ENCODE peak calls at places on chromosome 3, in nine cellular contexts. H is cardiac muscle cell, Z is progenitor cell of endocrine pancreas, T is lung, L is lower leg skin, P is coronary artery, R is HFFc6, M is endothelial cell, J is GM12865. Y is an unnamed sample.

GRCh38 chr3:21705769-21706168 is 45.2 kb downstream of the ZNF385D start:
- DNase-seq in M (no peak), J (no peak), P (peak), T (peak), Z (no peak), L (peak), R (peak), H (no peak), Y (no peak)

GRCh38 chr3:186042036-186042435 is 66.9 kb downstream of the ETV5 start:
- DNase-seq in H (no peak), P (no peak), R (no peak), M (no peak), Z (no peak), J (no peak), L (no peak), T (no peak), Y (no peak)

GRCh38 chr3:123642182-123642956 is 57.5 kb upstream of the HACD2 start:
- DNase-seq in J (peak), R (peak), M (peak), P (peak), Z (peak), H (peak), T (peak), L (peak), Y (peak)

GRCh38 chr3:13325892-13326443 is 94.2 kb downstream of the NUP210 start:
- DNase-seq in R (no peak), Z (no peak), M (no peak), L (no peak), T (no peak), H (no peak), J (no peak), P (no peak), Y (no peak)

GRCh38 chr3:8529197-8529637 is 27.6 kb downstream of the LMCD1 start:
- DNase-seq in P (no peak), R (peak), Z (no peak), T (no peak), L (no peak), H (no peak), M (no peak), J (no peak), Y (no peak)

GRCh38 chr3:20930034-20930433 is 744.0 kb upstream of the SGO1 start:
- DNase-seq in P (no peak), H (peak), Z (no peak), R (peak), M (peak), T (no peak), J (peak), L (no peak), Y (no peak)

GRCh38 chr3:138300657-138301056 is 29.0 kb downstream of the NME9 start:
- DNase-seq in L (no peak), P (no peak), R (no peak), J (no peak), M (no peak), T (no peak), Z (no peak), H (no peak), Y (no peak)

GRCh38 chr3:10508235-10508618 is 2.8 kb upstream of the ATP2B2 start:
- DNase-seq in J (no peak), T (no peak), M (no peak), H (no peak), L (no peak), Z (no peak), R (no peak), P (no peak), Y (no peak)

GRCh38 chr3:113552851-113553250 is 20.5 kb downstream of the SIDT1 start:
- DNase-seq in L (no peak), M (no peak), J (peak), P (no peak), H (no peak), T (no peak), R (no peak), Z (no peak), Y (peak)

GRCh38 chr3:8052599-8053185 is 448.9 kb upstream of the LMCD1 start:
- DNase-seq in L (no peak), Z (no peak), R (no peak), T (no peak), M (no peak), P (no peak), J (no peak), H (no peak), Y (no peak)

GRCh38 chr3:190076601-190077444 is 43.9 kb downstream of the P3H2 start:
- DNase-seq in H (peak), P (peak), R (peak), M (no peak), J (no peak), T (peak), Z (no peak), L (no peak), Y (no peak)

GRCh38 chr3:194874783-194875182 is 189.1 kb downstream of the FAM43A start:
- DNase-seq in M (no peak), T (no peak), R (no peak), P (no peak), H (no peak), J (no peak), L (no peak), Z (no peak), Y (no peak)

GRCh38 chr3:48756640-48757039 is 39.6 kb upstream of the IP6K2 start:
- DNase-seq in M (no peak), J (no peak), R (no peak), L (no peak), Z (no peak), P (no peak), H (no peak), T (no peak), Y (no peak)

GRCh38 chr3:193782747-193783146 is 189.7 kb downstream of the OPA1 start:
- DNase-seq in M (no peak), R (no peak), J (no peak), P (no peak), T (no peak), L (no peak), Z (no peak), H (no peak), Y (no peak)

GRCh38 chr3:193782280-193782654 is 189.3 kb downstream of the OPA1 start:
- DNase-seq in M (no peak), Z (peak), H (peak), P (no peak), T (peak), R (no peak), L (no peak), J (no peak), Y (no peak)

GRCh38 chr3:193780371-193780770 is 187.4 kb downstream of the OPA1 start:
- DNase-seq in Z (no peak), R (no peak), P (no peak), J (no peak), T (no peak), M (no peak), H (no peak), L (no peak), Y (no peak)

GRCh38 chr3:193779933-193780332 is 186.9 kb downstream of the OPA1 start:
- DNase-seq in T (no peak), J (no peak), M (no peak), P (no peak), H (no peak), L (no peak), Z (no peak), R (no peak), Y (no peak)

DNA sequence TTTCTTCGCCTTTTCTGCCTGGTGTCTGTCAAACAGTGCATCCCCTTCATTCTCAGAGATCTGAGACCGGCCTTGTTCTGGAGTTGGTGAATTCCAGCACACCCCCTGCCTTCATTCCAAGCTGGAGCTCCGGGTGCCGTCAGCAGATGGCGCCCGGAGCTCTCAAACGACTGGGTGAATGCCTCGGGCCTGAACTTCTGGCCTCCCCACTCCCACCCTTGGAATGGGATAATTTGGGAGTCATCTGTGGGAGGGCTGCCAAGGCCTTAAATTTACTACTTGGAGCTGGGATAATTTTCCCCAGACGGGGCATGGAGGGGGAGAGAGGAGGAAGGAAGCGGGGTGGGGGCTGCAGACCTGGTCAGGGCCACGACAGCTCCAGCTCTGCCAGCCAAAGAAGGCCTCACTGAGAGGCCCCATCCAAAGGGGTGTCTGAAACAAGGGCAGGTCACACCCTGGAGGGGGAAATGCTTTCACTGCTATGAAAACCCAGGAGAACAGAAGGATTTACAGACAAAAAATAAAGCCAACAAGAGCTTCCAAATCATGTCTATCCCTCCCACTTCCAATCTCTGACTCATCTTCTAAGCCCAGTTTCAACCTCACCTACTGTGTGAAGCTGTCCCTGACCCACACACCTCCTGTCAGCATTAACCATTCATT is 187.9 kb downstream of the OPA1 start:
- DNase-seq in L (peak), R (peak), T (peak), P (no peak), Z (peak), M (peak), J (peak), H (peak), Y (peak)
- TF ChIP-seq CTCF in L (no peak), R (peak), T (peak), P (peak), Z (peak), M (peak), J (peak), H (peak), Y (peak)

DNA sequence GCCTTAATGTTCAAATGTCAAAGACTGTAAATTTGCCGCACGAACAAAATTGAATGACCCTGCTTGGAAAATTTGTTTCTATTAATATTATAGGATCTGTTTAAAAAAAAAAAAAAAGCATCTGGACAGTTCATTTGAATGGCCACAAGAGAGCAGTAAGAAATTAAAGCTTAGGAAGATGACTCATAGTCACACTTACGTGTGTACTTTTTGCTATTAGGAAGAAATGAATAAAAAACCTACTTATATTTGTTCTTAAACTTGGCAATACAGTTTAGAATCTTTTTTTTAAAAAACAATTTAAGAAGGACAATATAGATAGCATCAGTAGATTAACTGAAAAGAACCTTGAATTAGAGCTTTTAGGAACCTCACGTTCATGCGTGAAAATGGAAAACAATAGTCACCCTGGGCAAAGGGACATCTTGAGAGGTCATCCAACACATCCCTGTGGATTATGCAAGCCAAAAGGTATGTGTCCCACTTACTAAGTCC is 621.8 kb downstream of the MECOM start:
- DNase-seq in J (no peak), H (peak), L (no peak), T (no peak), P (no peak), M (no peak), R (peak), Z (no peak), Y (no peak)
- TF ChIP-seq CTCF in J (peak), H (peak), L (no peak), T (peak), P (no peak), M (peak), R (peak), Z (peak), Y (no peak)

DNA sequence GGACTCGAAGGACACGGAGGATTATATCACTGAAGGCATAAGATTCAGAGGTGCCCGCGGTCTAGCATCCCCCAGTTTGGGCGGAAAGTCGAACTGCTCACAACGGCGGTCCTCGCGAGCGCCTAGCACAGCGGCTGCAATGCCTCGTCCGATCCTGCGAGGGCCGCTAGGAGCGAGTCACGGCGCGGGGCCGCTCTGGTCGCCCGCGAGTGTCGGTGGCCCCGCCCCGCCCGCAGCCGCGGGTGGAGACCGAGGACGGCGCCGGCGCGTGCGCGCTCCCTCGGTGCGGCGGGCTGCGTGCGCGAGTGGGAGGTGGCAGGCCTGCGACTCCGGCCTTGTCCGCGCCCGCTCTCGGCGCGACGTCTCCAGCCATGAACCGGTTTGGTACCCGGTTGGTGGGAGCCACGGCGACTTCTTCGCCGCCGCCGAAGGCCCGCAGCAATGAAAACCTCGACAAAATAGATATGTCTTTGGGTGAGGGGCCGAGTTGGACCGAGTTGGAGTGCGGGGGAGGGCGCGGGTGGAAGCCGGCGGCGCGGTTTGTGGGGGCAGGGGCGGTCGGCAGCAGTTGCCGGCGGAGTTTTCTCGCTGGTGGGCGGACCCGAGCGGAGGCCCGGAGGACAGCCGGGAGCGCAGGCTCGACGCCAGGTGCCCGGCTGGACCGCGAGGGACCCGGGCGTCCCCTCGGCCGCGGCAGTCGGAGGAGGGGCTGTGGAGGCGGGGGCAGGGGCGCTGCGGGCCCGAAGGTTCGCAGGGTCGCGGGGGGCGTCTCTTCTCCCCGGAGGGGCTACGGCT is at the start of gene FYTTD1:
- DNase-seq in M (peak), P (peak), R (peak), H (peak), T (peak), Z (peak), J (peak), L (peak), Y (peak)
- TF ChIP-seq CTCF in M (peak), P (no peak), R (peak), H (peak), T (peak), Z (peak), J (peak), L (no peak), Y (peak)

GRCh38 chr3:157347577-157348303 is 88.9 kb upstream of the PTX3 start:
- DNase-seq in H (no peak), T (no peak), J (no peak), P (no peak), R (no peak), L (no peak), Z (no peak), M (peak), Y (no peak)
- TF ChIP-seq CTCF in H (peak), T (no peak), J (peak), P (no peak), R (peak), L (no peak), Z (peak), M (peak), Y (no peak)